ENCODE peak calls at places on chromosomes 16 and 17, in five cellular contexts. L is neural crest cell, O is RWPE1, N is heart left ventricle, Z is right lobe of liver. I is an unnamed sample.

GRCh38 chr16:73605309-73605708 is 557.4 kb upstream of the ZFHX3 start:
- DNase-seq in L (no peak), O (no peak), N (no peak), Z (no peak), I (no peak)

GRCh38 chr17:75087558-75088453 is at the start of gene SLC16A5:
- DNase-seq in L (peak; percentile 65), O (peak; percentile 96), N (peak; percentile 91), Z (peak; percentile 84), I (peak; percentile 80)

GRCh38 chr17:19744922-19745757 is 3.0 kb downstream of the ALDH3A1 start:
- DNase-seq in L (peak; percentile 99), O (no peak), N (peak; percentile 89), Z (peak; percentile 87), I (peak; percentile 91)

GRCh38 chr16:56896244-56896643 is 31.2 kb downstream of the SLC12A3 start:
- DNase-seq in L (no peak), O (no peak), N (no peak), Z (no peak), I (no peak)

GRCh38 chr17:15436399-15437369 is 30.7 kb downstream of the CDRT4 start:
- DNase-seq in L (no peak), O (no peak), N (peak; percentile 76), Z (peak; percentile 63), I (no peak)

GRCh38 chr16:83901101-83901500 is 2.2 kb downstream of the MLYCD start:
- DNase-seq in L (no peak), O (no peak), N (no peak), Z (no peak), I (no peak)

GRCh38 chr16:17224859-17225258 is 245.9 kb downstream of the XYLT1 start:
- DNase-seq in L (no peak), O (no peak), N (peak; percentile 38), Z (no peak), I (no peak)

GRCh38 chr17:56096026-56096807 is 57.1 kb upstream of the ANKFN1 start:
- DNase-seq in L (no peak), O (no peak), N (no peak), Z (no peak), I (no peak)

GRCh38 chr16:23398987-23399805 is 53.8 kb downstream of the COG7 start:
- DNase-seq in L (peak; percentile 12), O (no peak), N (peak; percentile 33), Z (no peak), I (no peak)

GRCh38 chr17:6435968-6436367 is 1.0 kb upstream of the AIPL1 start:
- DNase-seq in L (peak; percentile 71), O (peak; percentile 74), N (peak; percentile 54), Z (peak; percentile 61), I (peak; percentile 84)

GRCh38 chr16:29192329-29193247 is 207.7 kb downstream of the LAT start:
- DNase-seq in L (no peak), O (no peak), N (peak; percentile 16), Z (no peak), I (no peak)

GRCh38 chr16:83227336-83227735 is 580.4 kb upstream of the HSBP1 start:
- DNase-seq in L (no peak), O (no peak), N (no peak), Z (no peak), I (no peak)

GRCh38 chr17:42980766-42981397 is 517 bp downstream of the RUNDC1 start:
- DNase-seq in L (peak; percentile 19), O (peak; percentile 65), N (peak; percentile 42), Z (peak; percentile 51), I (peak; percentile 81)

GRCh38 chr17:55273579-55274370 is 9.0 kb downstream of the HLF start:
- DNase-seq in L (no peak), O (peak; percentile 39), N (peak; percentile 73), Z (peak; percentile 86), I (no peak)

GRCh38 chr16:27704252-27704651 is 154.3 kb downstream of the KATNIP start:
- DNase-seq in L (no peak), O (no peak), N (no peak), Z (no peak), I (no peak)

GRCh38 chr16:85369741-85370528 is 243.2 kb upstream of the GSE1 start:
- DNase-seq in L (peak; percentile 76), O (peak; percentile 61), N (peak; percentile 47), Z (peak; percentile 19), I (peak; percentile 83)

GRCh38 chr16:57994778-57995177 is 5.7 kb downstream of the ZNF319 start:
- DNase-seq in L (peak; percentile 32), O (no peak), N (no peak), Z (peak; percentile 57), I (peak; percentile 70)

GRCh38 chr17:64056269-64057005 is 36.0 kb upstream of the ICAM2 start:
- DNase-seq in L (no peak), O (no peak), N (no peak), Z (no peak), I (peak; percentile 75)

GRCh38 chr16:87489434-87490045 is 3.3 kb downstream of the ZCCHC14 start:
- DNase-seq in L (no peak), O (no peak), N (no peak), Z (no peak), I (no peak)

GRCh38 chr17:8126306-8127066 is 2.6 kb upstream of the HES7 start:
- DNase-seq in L (peak; percentile 30), O (no peak), N (no peak), Z (no peak), I (peak; percentile 80)

GRCh38 chr16:69494993-69495392 is 70.6 kb downstream of the CYB5B start:
- DNase-seq in L (peak; percentile 16), O (no peak), N (no peak), Z (no peak), I (peak; percentile 30)

GRCh38 chr16:77414752-77415231 is 20.0 kb downstream of the ADAMTS18 start:
- DNase-seq in L (no peak), O (no peak), N (no peak), Z (no peak), I (no peak)

GRCh38 chr17:4043862-4044261 is 79.6 kb upstream of the ATP2A3 start:
- DNase-seq in L (no peak), O (no peak), N (peak; percentile 26), Z (no peak), I (no peak)

GRCh38 chr16:67279296-67280089 is at the start of gene PLEKHG4:
- DNase-seq in L (peak; percentile 63), O (peak; percentile 89), N (peak; percentile 76), Z (peak; percentile 70), I (peak; percentile 99)

GRCh38 chr16:67277999-67278772 is 1.1 kb upstream of the PLEKHG4 start:
- DNase-seq in L (no peak), O (peak; percentile 63), N (no peak), Z (no peak), I (no peak)

GRCh38 chr16:67278773-67279295 is 498 bp upstream of the PLEKHG4 start:
- DNase-seq in L (no peak), O (peak; percentile 58), N (no peak), Z (no peak), I (peak; percentile 85)

GRCh38 chr16:67280090-67281015 is 1.0 kb downstream of the PLEKHG4 start:
- DNase-seq in L (no peak), O (no peak), N (no peak), Z (no peak), I (no peak)

GRCh38 chr16:67277294-67277998 is 1.9 kb upstream of the PLEKHG4 start:
- DNase-seq in L (no peak), O (peak; percentile 95), N (no peak), Z (no peak), I (no peak)
- TF ChIP-seq CTCF in L (no peak), O (no peak), N (no peak), Z (no peak), I (no peak)

GRCh38 chr17:67942810-67943209 is 53.5 kb downstream of the C17orf58 start:
- DNase-seq in L (no peak), O (no peak), N (no peak), Z (no peak), I (no peak)
- TF ChIP-seq CTCF in L (peak; percentile 52), O (peak; percentile 26), N (peak; percentile 51), Z (peak; percentile 39), I (no peak)

DNA sequence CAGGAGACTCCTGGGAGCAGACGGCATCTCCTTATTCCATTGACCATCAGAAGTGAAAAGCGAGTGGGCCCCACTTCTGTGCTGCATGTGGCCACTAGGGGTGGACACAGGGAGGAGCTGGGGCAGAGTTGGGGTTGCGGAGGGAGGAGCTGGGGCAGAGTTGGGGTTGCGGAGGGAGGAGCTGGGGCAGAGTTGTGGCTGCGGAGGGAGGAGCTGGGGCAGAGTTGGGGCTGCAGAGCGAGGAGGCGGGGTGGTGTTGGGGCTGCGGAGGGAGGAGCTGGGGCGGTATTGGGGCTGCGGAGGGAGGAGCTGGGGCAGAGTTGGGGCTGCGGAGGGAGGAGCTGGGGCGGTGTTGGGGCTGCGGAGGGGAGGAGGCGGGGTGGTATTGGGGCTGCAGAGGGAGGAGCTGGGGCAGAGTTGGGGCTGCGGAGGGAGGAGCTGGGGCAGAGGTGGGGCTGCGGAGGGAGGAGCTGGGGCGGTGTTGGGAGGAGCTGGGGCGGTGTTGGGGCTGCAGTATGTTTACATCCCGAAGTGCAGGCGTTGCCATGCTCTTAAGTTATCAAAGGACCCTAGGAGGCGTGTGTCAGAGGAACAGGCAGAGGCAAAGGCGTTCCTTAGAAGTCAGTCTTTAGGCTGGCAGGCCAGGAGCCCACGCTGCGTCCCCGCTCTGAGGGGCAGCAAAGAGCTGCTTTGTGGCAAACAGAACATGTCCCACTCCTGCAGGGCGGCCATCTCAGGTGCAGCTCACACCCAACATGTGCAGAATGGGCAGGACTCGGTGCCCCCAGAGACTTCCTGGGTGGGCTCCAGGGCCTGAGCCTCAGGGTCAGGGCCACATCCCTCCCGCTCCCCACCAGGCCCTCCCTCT is 76.0 kb downstream of the ZNF778 start:
- DNase-seq in L (no peak), O (no peak), N (no peak), Z (no peak), I (no peak)
- TF ChIP-seq CTCF in L (no peak), O (no peak), N (no peak), Z (no peak), I (no peak)

GRCh38 chr17:44005865-44006580 is 1.6 kb downstream of the NAGS start:
- DNase-seq in L (peak; percentile 33), O (peak; percentile 16), N (no peak), Z (peak; percentile 69), I (peak; percentile 64)
- TF ChIP-seq CTCF in L (no peak), O (no peak), N (peak; percentile 20), Z (peak; percentile 20), I (no peak)

GRCh38 chr17:36182176-36183000 is 6.0 kb upstream of the TBC1D3B start:
- DNase-seq in L (peak; percentile 53), O (no peak), N (peak; percentile 57), Z (peak; percentile 59), I (no peak)
- TF ChIP-seq CTCF in L (no peak), O (no peak), N (no peak), Z (no peak), I (no peak)

I was measured in GM20000.